ENCODE peak calls at places on chromosomes 5 and 9, in seven cellular contexts. One of them, this sample, is unnamed.

GRCh38 chr5:181166812-181167733 is 19.7 kb downstream of the OR2V2 start:
- DNase-seq in HTR-8/SVneo: no peak
- DNase-seq in cardiac muscle cell: no peak
- DNase-seq in amygdala: no peak
- DNase-seq in kidney tubule cell: no peak
- DNase-seq in NCI-H1092 treated with DMSO at 0.1 percent for 48 hours: no peak
- DNase-seq in NCI-H1417: no peak
- DNase-seq in this sample: no peak

GRCh38 chr5:107619781-107620180 is 51.0 kb downstream of the EFNA5 start:
- DNase-seq in cardiac muscle cell: no peak
- DNase-seq in HTR-8/SVneo: no peak
- DNase-seq in NCI-H1417: peak
- DNase-seq in kidney tubule cell: no peak
- DNase-seq in amygdala: no peak
- DNase-seq in NCI-H1092 treated with DMSO at 0.1 percent for 48 hours: no peak
- DNase-seq in this sample: no peak

GRCh38 chr9:133566382-133566781 is 31.9 kb downstream of the ADAMTSL2 start:
- DNase-seq in NCI-H1092 treated with DMSO at 0.1 percent for 48 hours: no peak
- DNase-seq in NCI-H1417: no peak
- DNase-seq in amygdala: no peak
- DNase-seq in cardiac muscle cell: no peak
- DNase-seq in HTR-8/SVneo: no peak
- DNase-seq in kidney tubule cell: no peak
- DNase-seq in this sample: no peak

GRCh38 chr5:89282832-89283510 is 400.0 kb upstream of the MEF2C start:
- DNase-seq in HTR-8/SVneo: peak
- DNase-seq in NCI-H1417: no peak
- DNase-seq in kidney tubule cell: peak
- DNase-seq in amygdala: no peak
- DNase-seq in NCI-H1092 treated with DMSO at 0.1 percent for 48 hours: no peak
- DNase-seq in cardiac muscle cell: no peak
- DNase-seq in this sample: peak

GRCh38 chr5:35898952-35899351 is 39.5 kb downstream of the CAPSL start:
- DNase-seq in HTR-8/SVneo: no peak
- DNase-seq in NCI-H1092 treated with DMSO at 0.1 percent for 48 hours: no peak
- DNase-seq in kidney tubule cell: no peak
- DNase-seq in cardiac muscle cell: no peak
- DNase-seq in NCI-H1417: no peak
- DNase-seq in amygdala: no peak
- DNase-seq in this sample: no peak

GRCh38 chr5:164518049-164518740 is 1012.8 kb downstream of the MAT2B start:
- DNase-seq in HTR-8/SVneo: no peak
- DNase-seq in cardiac muscle cell: no peak
- DNase-seq in NCI-H1092 treated with DMSO at 0.1 percent for 48 hours: no peak
- DNase-seq in amygdala: no peak
- DNase-seq in NCI-H1417: peak
- DNase-seq in kidney tubule cell: no peak
- DNase-seq in this sample: no peak

GRCh38 chr9:137575382-137575724 is 3.4 kb downstream of the DPH7 start:
- DNase-seq in cardiac muscle cell: no peak
- DNase-seq in kidney tubule cell: no peak
- DNase-seq in amygdala: no peak
- DNase-seq in NCI-H1092 treated with DMSO at 0.1 percent for 48 hours: no peak
- DNase-seq in HTR-8/SVneo: no peak
- DNase-seq in NCI-H1417: no peak
- DNase-seq in this sample: no peak

GRCh38 chr9:19828586-19828985 is 39.7 kb upstream of the SLC24A2 start:
- DNase-seq in amygdala: no peak
- DNase-seq in NCI-H1417: peak
- DNase-seq in kidney tubule cell: no peak
- DNase-seq in HTR-8/SVneo: no peak
- DNase-seq in NCI-H1092 treated with DMSO at 0.1 percent for 48 hours: no peak
- DNase-seq in cardiac muscle cell: no peak
- DNase-seq in this sample: no peak

This sample was measured in epithelial cell of proximal tubule.